ENCODE peak calls at places on chromosomes 12 and 14, in eight cellular contexts. F, U, V, R, H, W, A and D are unnamed samples.

GRCh38 chr12:19206493-19207077 is 77.1 kb downstream of the PLEKHA5 start:
- DNase-seq in U (no peak), A (no peak), F (no peak), R (no peak), V (no peak), W (no peak), H (no peak), D (no peak)

GRCh38 chr12:7017870-7018349 is 366 bp downstream of the LPCAT3 start:
- DNase-seq in V (no peak), U (no peak), W (peak; percentile 58), R (peak; percentile 29), F (no peak), H (no peak), A (no peak), D (no peak)

GRCh38 chr12:49909826-49910225 is 6.1 kb upstream of the FAIM2 start:
- DNase-seq in U (peak; percentile 81), F (peak; percentile 70), R (peak; percentile 77), H (no peak), V (no peak), W (no peak), A (peak; percentile 65), D (no peak)

GRCh38 chr14:95922080-95922479 is 45.4 kb downstream of the TUNAR start:
- DNase-seq in H (no peak), U (no peak), V (no peak), F (no peak), A (no peak), W (no peak), R (no peak), D (no peak)

GRCh38 chr12:14315501-14315900 is 50.0 kb upstream of the ATF7IP start:
- DNase-seq in A (no peak), R (no peak), U (no peak), F (no peak), H (no peak), V (no peak), W (no peak), D (no peak)

GRCh38 chr12:63706336-63706735 is 38.0 kb upstream of the DPY19L2 start:
- DNase-seq in F (no peak), A (no peak), R (no peak), H (no peak), W (no peak), U (no peak), V (no peak), D (no peak)

GRCh38 chr14:104252256-104253215 is 114.1 kb downstream of the KIF26A start:
- DNase-seq in F (no peak), V (no peak), R (peak; percentile 29), U (no peak), W (no peak), H (no peak), A (no peak), D (no peak)

GRCh38 chr12:118922405-118922804 is 58.9 kb upstream of the SRRM4 start:
- DNase-seq in H (no peak), R (no peak), F (peak; percentile 69), W (no peak), A (peak; percentile 70), U (no peak), V (no peak), D (peak; percentile 18)

GRCh38 chr12:13195848-13196301 is 651 bp upstream of the EMP1 start:
- DNase-seq in U (no peak), W (no peak), H (no peak), R (no peak), F (no peak), A (no peak), V (no peak), D (no peak)

GRCh38 chr12:2454778-2455177 is 340.0 kb upstream of the FKBP4 start:
- DNase-seq in F (no peak), R (no peak), W (no peak), H (no peak), V (no peak), A (no peak), U (no peak), D (no peak)

GRCh38 chr14:26323781-26324363 is 274.0 kb downstream of the NOVA1 start:
- DNase-seq in V (no peak), R (no peak), H (no peak), F (peak; percentile 57), W (no peak), A (peak; percentile 56), U (no peak), D (no peak)

DNA sequence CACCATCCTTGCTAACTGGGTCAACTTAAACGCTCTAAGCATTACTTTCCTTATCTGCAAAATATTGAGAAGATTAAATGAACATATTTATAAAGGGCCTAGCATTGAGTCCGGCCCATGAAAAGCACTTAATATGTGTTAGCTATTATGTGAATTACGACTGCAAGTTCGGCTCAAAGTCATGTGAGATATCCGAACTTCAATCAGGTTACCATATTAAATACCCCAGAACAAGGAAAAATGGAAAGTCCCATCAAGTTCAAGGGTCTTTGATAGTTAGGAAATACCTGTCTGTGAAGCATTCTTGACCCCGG is 487 bp upstream of the NRDE2 start:
- DNase-seq in U (no peak), V (no peak), H (no peak), A (no peak), R (no peak), F (no peak), W (no peak), D (no peak)
- H3K27ac ChIP-seq in U (peak overlapping the region; percentile 88), V (peak overlapping the region; percentile 70), H (peak overlapping the region; percentile 71), A (no peak overlapping the region), R (peak overlapping the region; percentile 88), F (peak overlapping the region; percentile 55), W (peak overlapping the region; percentile 87), D (no peak overlapping the region)

GRCh38 chr12:51974646-51975045 is 23.1 kb downstream of the ACVR1B start:
- DNase-seq in V (no peak), F (no peak), W (no peak), H (no peak), A (no peak), R (no peak), U (no peak), D (no peak)

GRCh38 chr12:51977320-51977753 is 25.8 kb downstream of the ACVR1B start:
- DNase-seq in H (no peak), W (no peak), U (no peak), R (no peak), A (no peak), V (no peak), F (no peak), D (no peak)

GRCh38 chr12:51973560-51973959 is 22.1 kb downstream of the ACVR1B start:
- DNase-seq in H (no peak), F (no peak), R (no peak), A (no peak), V (no peak), U (no peak), W (no peak), D (no peak)

GRCh38 chr12:51976376-51977160 is 25.1 kb downstream of the ACVR1B start:
- DNase-seq in U (no peak), V (no peak), R (no peak), W (no peak), A (no peak), F (peak; percentile 65), H (no peak), D (no peak)

DNA sequence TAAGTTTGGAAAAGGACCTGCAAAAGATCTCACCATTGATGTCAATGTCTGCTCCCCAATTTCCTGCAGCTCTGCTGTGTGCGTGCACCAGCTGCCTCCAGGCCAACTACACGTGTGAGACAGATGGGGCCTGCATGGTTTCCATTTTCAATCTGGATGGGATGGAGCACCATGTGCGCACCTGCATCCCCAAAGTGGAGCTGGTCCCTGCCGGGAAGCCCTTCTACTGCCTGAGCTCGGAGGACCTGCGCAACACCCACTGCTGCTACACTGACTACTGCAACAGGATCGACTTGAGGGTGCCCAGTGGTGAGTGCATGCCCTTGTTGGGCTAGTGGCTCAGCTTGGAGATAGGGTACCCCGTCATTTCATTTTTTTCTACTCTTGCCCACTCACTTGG is 23.7 kb downstream of the ACVR1B start:
- DNase-seq in R (no peak), U (no peak), H (no peak), A (no peak), V (no peak), W (no peak), F (no peak), D (no peak)
- H3K4me1 ChIP-seq in R (peaks cover 48% of the 10 kb centered on the region), U (peaks cover 83% of the 10 kb centered on the region), H (peaks cover 51% of the 10 kb centered on the region), A (peaks cover 15% of the 10 kb centered on the region), V (peaks cover 61% of the 10 kb centered on the region), W (peaks cover 6% of the 10 kb centered on the region), F (peaks cover 52% of the 10 kb centered on the region), D (no peaks in the 10 kb centered on the region)

GRCh38 chr12:34598352-34598827 is 576.1 kb downstream of the ALG10 start:
- DNase-seq in F (no peak), H (no peak), A (no peak), R (no peak), W (peak; percentile 30), V (no peak), U (no peak), D (no peak)

GRCh38 chr12:34598851-34599529 is 576.7 kb downstream of the ALG10 start:
- DNase-seq in H (no peak), A (no peak), F (no peak), U (peak; percentile 24), R (peak; percentile 16), W (no peak), V (no peak), D (no peak)

GRCh38 chr12:34597548-34598351 is 575.5 kb downstream of the ALG10 start:
- DNase-seq in U (peak; percentile 11), W (no peak), F (no peak), H (no peak), A (no peak), R (peak; percentile 19), V (no peak), D (no peak)

GRCh38 chr12:34599530-34600513 is 577.5 kb downstream of the ALG10 start:
- DNase-seq in R (no peak), V (no peak), U (no peak), F (no peak), H (no peak), W (no peak), A (no peak), D (no peak)

DNA sequence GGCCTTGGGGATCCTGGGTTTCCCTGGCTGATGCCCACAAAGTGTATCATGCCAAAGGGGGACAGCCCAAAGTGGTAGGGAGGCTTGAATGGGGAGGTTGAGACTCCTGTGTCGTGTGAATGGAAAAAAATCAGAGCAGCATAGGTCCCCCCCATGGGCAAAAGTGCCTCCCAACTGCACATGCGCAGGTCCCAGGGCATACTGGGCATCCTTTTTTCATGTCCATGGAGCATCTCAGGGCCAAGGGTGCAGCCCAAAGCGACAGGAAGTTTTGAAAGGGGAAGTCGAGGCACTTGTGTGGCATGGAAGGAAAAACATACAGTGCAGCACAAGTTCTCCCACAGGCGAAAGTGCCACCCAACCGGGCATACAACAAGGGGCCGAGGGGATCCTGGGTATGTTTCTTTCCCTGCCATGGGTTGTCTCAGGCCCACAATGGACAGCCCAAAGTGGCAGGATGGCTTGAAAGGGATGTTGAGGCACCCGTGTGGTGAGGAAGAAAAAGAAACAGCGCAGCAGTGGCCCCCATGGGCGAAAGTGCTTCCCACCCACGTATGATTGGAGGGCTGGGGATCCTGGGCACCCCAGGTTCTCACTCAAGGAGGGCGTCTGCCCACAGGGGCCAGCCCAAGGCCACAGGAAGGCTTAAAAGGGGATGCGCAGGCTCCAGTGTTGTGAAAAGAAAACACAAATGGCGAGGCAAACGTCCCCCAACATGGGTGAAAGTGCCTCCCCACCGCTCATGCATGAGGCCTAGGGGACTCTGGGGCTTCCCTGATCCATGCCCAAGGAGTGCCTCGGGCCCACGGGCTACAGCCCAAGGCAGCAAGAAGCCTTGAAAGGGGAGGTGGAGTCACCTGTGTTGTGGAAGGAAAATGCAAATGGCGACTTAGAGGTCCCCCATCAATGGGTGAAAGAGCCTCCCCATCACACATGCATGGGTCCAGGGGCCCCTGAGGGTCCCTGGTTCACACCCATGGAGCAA is 573.7 kb downstream of the ALG10 start:
- DNase-seq in V (no peak), U (peak; percentile 18), W (peak; percentile 40), F (no peak), H (no peak), R (no peak), A (no peak), D (no peak)
- H3K9me3 ChIP-seq in V (peaks cover 36% of the 10 kb centered on the region), U (peaks cover 68% of the 10 kb centered on the region), W (peaks cover 8% of the 10 kb centered on the region), F (no peaks in the 10 kb centered on the region), H (peaks cover 11% of the 10 kb centered on the region), R (peaks cover 43% of the 10 kb centered on the region), A (peaks cover 34% of the 10 kb centered on the region), D (peaks cover 26% of the 10 kb centered on the region)

GRCh38 chr14:93105362-93105761 is 10.4 kb downstream of the ITPK1 start:
- DNase-seq in W (peak; percentile 73), F (no peak), U (peak; percentile 85), H (no peak), V (no peak), R (peak; percentile 41), A (no peak), D (no peak)
- H3K27ac ChIP-seq in W (no peak overlapping the region), F (no peak overlapping the region), U (peak overlapping the region; percentile 49), H (no peak overlapping the region), V (no peak overlapping the region), R (peak overlapping the region; percentile 19), A (no peak overlapping the region), D (no peak overlapping the region)